ENCODE peak calls at places on chromosomes 3 and 15, in six cellular contexts. N, F, L, C, B and A are unnamed samples.

GRCh38 chr3:100048248-100048647 is 66.1 kb downstream of the FILIP1L start:
- DNase-seq in N (no peak), F (no peak), L (no peak), C (no peak), B (no peak), A (no peak)

GRCh38 chr3:126915015-126915414 is 67.9 kb upstream of the PLXNA1 start:
- DNase-seq in N (no peak), F (no peak), L (no peak), C (no peak), B (peak), A (no peak)

GRCh38 chr3:61809879-61810278 is 248.5 kb downstream of the PTPRG start:
- DNase-seq in N (no peak), F (no peak), L (no peak), C (no peak), B (no peak), A (no peak)

GRCh38 chr15:50176869-50177268 is 5.1 kb upstream of the SLC27A2 start:
- DNase-seq in N (no peak), F (no peak), L (no peak), C (no peak), B (no peak), A (no peak)

GRCh38 chr15:71116942-71117341 is 1.7 kb downstream of the THSD4 start:
- DNase-seq in N (no peak), F (no peak), L (no peak), C (no peak), B (no peak), A (no peak)

GRCh38 chr3:183378008-183378407 is 50.4 kb downstream of the MCF2L2 start:
- DNase-seq in N (peak), F (no peak), L (no peak), C (no peak), B (no peak), A (peak)

GRCh38 chr3:32455609-32456428 is 46.8 kb downstream of the CMTM6 start:
- DNase-seq in N (no peak), F (no peak), L (no peak), C (no peak), B (no peak), A (no peak)

GRCh38 chr15:101533371-101534140 is 44.0 kb upstream of the PCSK6 start:
- DNase-seq in N (no peak), F (no peak), L (no peak), C (no peak), B (no peak), A (no peak)

GRCh38 chr3:122893282-122893681 is 98.4 kb downstream of the SLC49A4 start:
- DNase-seq in N (no peak), F (no peak), L (no peak), C (no peak), B (no peak), A (no peak)

GRCh38 chr3:132605374-132605792 is 8.3 kb downstream of the ACKR4 start:
- DNase-seq in N (no peak), F (no peak), L (no peak), C (no peak), B (no peak), A (no peak)

GRCh38 chr3:81279481-81280273 is 481.8 kb downstream of the GBE1 start:
- DNase-seq in N (no peak), F (no peak), L (no peak), C (no peak), B (no peak), A (no peak)

GRCh38 chr3:16425398-16426057 is 88.0 kb downstream of the RFTN1 start:
- DNase-seq in N (no peak), F (no peak), L (no peak), C (no peak), B (no peak), A (no peak)

GRCh38 chr15:99211926-99212325 is 37.5 kb downstream of the TTC23 start:
- DNase-seq in N (no peak), F (no peak), L (no peak), C (no peak), B (no peak), A (no peak)

GRCh38 chr3:33636125-33636855 is 81.8 kb downstream of the CLASP2 start:
- DNase-seq in N (no peak), F (peak), L (peak), C (no peak), B (no peak), A (peak)

GRCh38 chr3:194720048-194720447 is 34.4 kb downstream of the FAM43A start:
- DNase-seq in N (no peak), F (no peak), L (no peak), C (no peak), B (no peak), A (peak)